ENCODE peak calls at places on chromosome 14, in ten cellular contexts. One of them, this sample, is unnamed.

GRCh38 chr14:97626088-97626487 is 828.9 kb downstream of the VRK1 start:
- DNase-seq in lower lobe of right lung: no peak
- DNase-seq in memory B cell: no peak
- DNase-seq in CD4-positive, CD25-positive, alpha-beta regulatory T cell: no peak
- DNase-seq in NCI-H2107: peak
- DNase-seq in substantia nigra: no peak
- DNase-seq in caudate nucleus: no peak
- DNase-seq in IMR-90: no peak
- DNase-seq in iPS-NIHi11: no peak
- DNase-seq in RCC 7860: no peak
- DNase-seq in this sample: peak

GRCh38 chr14:62692490-62693106 is 352.7 kb downstream of the KCNH5 start:
- DNase-seq in caudate nucleus: no peak
- DNase-seq in NCI-H2107: no peak
- DNase-seq in CD4-positive, CD25-positive, alpha-beta regulatory T cell: no peak
- DNase-seq in lower lobe of right lung: no peak
- DNase-seq in memory B cell: no peak
- DNase-seq in IMR-90: peak
- DNase-seq in substantia nigra: no peak
- DNase-seq in RCC 7860: no peak
- DNase-seq in iPS-NIHi11: no peak
- DNase-seq in this sample: no peak

GRCh38 chr14:91417983-91418386 is 365 bp upstream of the CCDC88C start:
- DNase-seq in iPS-NIHi11: peak
- DNase-seq in NCI-H2107: peak
- DNase-seq in caudate nucleus: no peak
- DNase-seq in lower lobe of right lung: peak
- DNase-seq in memory B cell: peak
- DNase-seq in IMR-90: no peak
- DNase-seq in RCC 7860: no peak
- DNase-seq in CD4-positive, CD25-positive, alpha-beta regulatory T cell: peak
- DNase-seq in substantia nigra: no peak
- DNase-seq in this sample: peak

GRCh38 chr14:77203611-77204456 is 22.2 kb downstream of the TMEM63C start:
- DNase-seq in substantia nigra: no peak
- DNase-seq in RCC 7860: no peak
- DNase-seq in NCI-H2107: peak
- DNase-seq in IMR-90: no peak
- DNase-seq in iPS-NIHi11: no peak
- DNase-seq in caudate nucleus: peak
- DNase-seq in memory B cell: no peak
- DNase-seq in lower lobe of right lung: no peak
- DNase-seq in CD4-positive, CD25-positive, alpha-beta regulatory T cell: no peak
- DNase-seq in this sample: peak

GRCh38 chr14:82388488-82388887 is 854.8 kb upstream of the SEL1L start:
- DNase-seq in substantia nigra: no peak
- DNase-seq in RCC 7860: no peak
- DNase-seq in NCI-H2107: no peak
- DNase-seq in lower lobe of right lung: no peak
- DNase-seq in memory B cell: no peak
- DNase-seq in IMR-90: no peak
- DNase-seq in iPS-NIHi11: no peak
- DNase-seq in CD4-positive, CD25-positive, alpha-beta regulatory T cell: no peak
- DNase-seq in caudate nucleus: no peak
- DNase-seq in this sample: no peak

GRCh38 chr14:92578511-92578910 is 64.9 kb downstream of the RIN3 start:
- DNase-seq in substantia nigra: no peak
- DNase-seq in CD4-positive, CD25-positive, alpha-beta regulatory T cell: no peak
- DNase-seq in IMR-90: peak
- DNase-seq in lower lobe of right lung: no peak
- DNase-seq in NCI-H2107: no peak
- DNase-seq in RCC 7860: no peak
- DNase-seq in memory B cell: no peak
- DNase-seq in caudate nucleus: no peak
- DNase-seq in iPS-NIHi11: no peak
- DNase-seq in this sample: no peak

GRCh38 chr14:63287661-63288483 is 30.9 kb downstream of the GPHB5 start:
- DNase-seq in substantia nigra: no peak
- DNase-seq in iPS-NIHi11: peak
- DNase-seq in NCI-H2107: no peak
- DNase-seq in memory B cell: no peak
- DNase-seq in CD4-positive, CD25-positive, alpha-beta regulatory T cell: no peak
- DNase-seq in RCC 7860: no peak
- DNase-seq in caudate nucleus: no peak
- DNase-seq in IMR-90: peak
- DNase-seq in lower lobe of right lung: no peak
- DNase-seq in this sample: peak

GRCh38 chr14:99077076-99077843 is 194.7 kb downstream of the BCL11B start:
- DNase-seq in NCI-H2107: no peak
- DNase-seq in caudate nucleus: no peak
- DNase-seq in substantia nigra: no peak
- DNase-seq in CD4-positive, CD25-positive, alpha-beta regulatory T cell: no peak
- DNase-seq in memory B cell: no peak
- DNase-seq in RCC 7860: no peak
- DNase-seq in iPS-NIHi11: no peak
- DNase-seq in IMR-90: no peak
- DNase-seq in lower lobe of right lung: no peak
- DNase-seq in this sample: no peak

GRCh38 chr14:56896231-56896630 is 86.0 kb upstream of the OTX2 start:
- DNase-seq in memory B cell: no peak
- DNase-seq in lower lobe of right lung: no peak
- DNase-seq in CD4-positive, CD25-positive, alpha-beta regulatory T cell: no peak
- DNase-seq in RCC 7860: no peak
- DNase-seq in iPS-NIHi11: no peak
- DNase-seq in NCI-H2107: no peak
- DNase-seq in caudate nucleus: no peak
- DNase-seq in substantia nigra: no peak
- DNase-seq in IMR-90: no peak
- DNase-seq in this sample: no peak

This sample was measured in NCI-H2171 treated with DMSO at 0.1 percent for 48 hours.